ENCODE peak calls at places on chromosomes 1 and 21, in seven cellular contexts. One of them, this sample, is unnamed.

GRCh38 chr1:4587721-4588120 is 66.7 kb upstream of the AJAP1 start:
- DNase-seq in endodermal cell: no peak
- DNase-seq in HFF-Myc: no peak
- DNase-seq in fibroblast of the aortic adventitia: no peak
- DNase-seq in progenitor cell of endocrine pancreas: no peak
- DNase-seq in left ventricle myocardium inferior: no peak
- DNase-seq in BE2C: no peak
- DNase-seq in this sample: no peak

GRCh38 chr1:38929476-38929875 is 12.2 kb downstream of the RHBDL2 start:
- DNase-seq in endodermal cell: peak; percentile 57
- DNase-seq in HFF-Myc: peak; percentile 7
- DNase-seq in fibroblast of the aortic adventitia: no peak
- DNase-seq in progenitor cell of endocrine pancreas: no peak
- DNase-seq in left ventricle myocardium inferior: no peak
- DNase-seq in BE2C: no peak
- DNase-seq in this sample: no peak

GRCh38 chr1:43363283-43363934 is 4.4 kb downstream of the ELOVL1 start:
- DNase-seq in endodermal cell: no peak
- DNase-seq in HFF-Myc: no peak
- DNase-seq in fibroblast of the aortic adventitia: no peak
- DNase-seq in progenitor cell of endocrine pancreas: no peak
- DNase-seq in left ventricle myocardium inferior: no peak
- DNase-seq in BE2C: no peak
- DNase-seq in this sample: no peak

GRCh38 chr21:43775795-43776430 is at the start of gene CSTB:
- DNase-seq in endodermal cell: peak; percentile 95
- DNase-seq in HFF-Myc: no peak
- DNase-seq in fibroblast of the aortic adventitia: peak; percentile 55
- DNase-seq in progenitor cell of endocrine pancreas: peak; percentile 79
- DNase-seq in left ventricle myocardium inferior: peak; percentile 88
- DNase-seq in BE2C: peak; percentile 94
- DNase-seq in this sample: peak; percentile 83

GRCh38 chr1:179883040-179883501 is 986 bp downstream of the TOR1AIP1 start:
- DNase-seq in endodermal cell: no peak
- DNase-seq in HFF-Myc: no peak
- DNase-seq in fibroblast of the aortic adventitia: no peak
- DNase-seq in progenitor cell of endocrine pancreas: no peak
- DNase-seq in left ventricle myocardium inferior: no peak
- DNase-seq in BE2C: peak; percentile 82
- DNase-seq in this sample: no peak

GRCh38 chr1:175363046-175363445 is 170.5 kb upstream of the KIAA0040 start:
- DNase-seq in endodermal cell: no peak
- DNase-seq in HFF-Myc: no peak
- DNase-seq in fibroblast of the aortic adventitia: no peak
- DNase-seq in progenitor cell of endocrine pancreas: no peak
- DNase-seq in left ventricle myocardium inferior: no peak
- DNase-seq in BE2C: no peak
- DNase-seq in this sample: no peak

GRCh38 chr1:244049969-244050834 is 881 bp upstream of the ZBTB18 start:
- DNase-seq in endodermal cell: no peak
- DNase-seq in HFF-Myc: no peak
- DNase-seq in fibroblast of the aortic adventitia: no peak
- DNase-seq in progenitor cell of endocrine pancreas: no peak
- DNase-seq in left ventricle myocardium inferior: no peak
- DNase-seq in BE2C: peak; percentile 28
- DNase-seq in this sample: no peak

GRCh38 chr1:22821027-22821426 is 110.4 kb downstream of the EPHB2 start:
- DNase-seq in endodermal cell: no peak
- DNase-seq in HFF-Myc: no peak
- DNase-seq in fibroblast of the aortic adventitia: peak; percentile 59
- DNase-seq in progenitor cell of endocrine pancreas: no peak
- DNase-seq in left ventricle myocardium inferior: no peak
- DNase-seq in BE2C: no peak
- DNase-seq in this sample: no peak

GRCh38 chr1:64651841-64652240 is 93.0 kb upstream of the RAVER2 start:
- DNase-seq in endodermal cell: no peak
- DNase-seq in HFF-Myc: no peak
- DNase-seq in fibroblast of the aortic adventitia: peak; percentile 22
- DNase-seq in progenitor cell of endocrine pancreas: no peak
- DNase-seq in left ventricle myocardium inferior: no peak
- DNase-seq in BE2C: no peak
- DNase-seq in this sample: no peak

GRCh38 chr1:239353536-239353935 is 32.8 kb upstream of the CHRM3 start:
- DNase-seq in endodermal cell: no peak
- DNase-seq in HFF-Myc: no peak
- DNase-seq in fibroblast of the aortic adventitia: no peak
- DNase-seq in progenitor cell of endocrine pancreas: no peak
- DNase-seq in left ventricle myocardium inferior: no peak
- DNase-seq in BE2C: no peak
- DNase-seq in this sample: no peak

GRCh38 chr1:99279525-99279924 is 15.2 kb downstream of the PLPPR4 start:
- DNase-seq in endodermal cell: peak; percentile 44
- DNase-seq in HFF-Myc: peak; percentile 24
- DNase-seq in fibroblast of the aortic adventitia: no peak
- DNase-seq in progenitor cell of endocrine pancreas: no peak
- DNase-seq in left ventricle myocardium inferior: no peak
- DNase-seq in BE2C: peak; percentile 89
- DNase-seq in this sample: no peak

GRCh38 chr1:177206831-177207230 is 36.1 kb downstream of the BRINP2 start:
- DNase-seq in endodermal cell: no peak
- DNase-seq in HFF-Myc: no peak
- DNase-seq in fibroblast of the aortic adventitia: no peak
- DNase-seq in progenitor cell of endocrine pancreas: no peak
- DNase-seq in left ventricle myocardium inferior: no peak
- DNase-seq in BE2C: no peak
- DNase-seq in this sample: no peak

GRCh38 chr21:45322231-45322959 is 34.7 kb upstream of the POFUT2 start:
- DNase-seq in endodermal cell: peak; percentile 46
- DNase-seq in HFF-Myc: no peak
- DNase-seq in fibroblast of the aortic adventitia: no peak
- DNase-seq in progenitor cell of endocrine pancreas: no peak
- DNase-seq in left ventricle myocardium inferior: peak; percentile 5
- DNase-seq in BE2C: peak; percentile 9
- DNase-seq in this sample: no peak

GRCh38 chr1:155531624-155532023 is 31.0 kb downstream of the ASH1L start:
- DNase-seq in endodermal cell: no peak
- DNase-seq in HFF-Myc: no peak
- DNase-seq in fibroblast of the aortic adventitia: peak; percentile 68
- DNase-seq in progenitor cell of endocrine pancreas: no peak
- DNase-seq in left ventricle myocardium inferior: no peak
- DNase-seq in BE2C: no peak
- DNase-seq in this sample: no peak

GRCh38 chr1:31981976-31982375 is 31.7 kb upstream of the KHDRBS1 start:
- DNase-seq in endodermal cell: no peak
- DNase-seq in HFF-Myc: no peak
- DNase-seq in fibroblast of the aortic adventitia: no peak
- DNase-seq in progenitor cell of endocrine pancreas: no peak
- DNase-seq in left ventricle myocardium inferior: no peak
- DNase-seq in BE2C: no peak
- DNase-seq in this sample: no peak

GRCh38 chr1:236469466-236469865 is 54.3 kb upstream of the LGALS8 start:
- DNase-seq in endodermal cell: no peak
- DNase-seq in HFF-Myc: no peak
- DNase-seq in fibroblast of the aortic adventitia: no peak
- DNase-seq in progenitor cell of endocrine pancreas: no peak
- DNase-seq in left ventricle myocardium inferior: no peak
- DNase-seq in BE2C: no peak
- DNase-seq in this sample: no peak

GRCh38 chr1:14083277-14083676 is 383.3 kb downstream of the PRDM2 start:
- DNase-seq in endodermal cell: no peak
- DNase-seq in HFF-Myc: no peak
- DNase-seq in fibroblast of the aortic adventitia: no peak
- DNase-seq in progenitor cell of endocrine pancreas: no peak
- DNase-seq in left ventricle myocardium inferior: no peak
- DNase-seq in BE2C: no peak
- DNase-seq in this sample: no peak

GRCh38 chr1:33908344-33908956 is 44.6 kb downstream of the HMGB4 start:
- DNase-seq in endodermal cell: peak; percentile 36
- DNase-seq in HFF-Myc: no peak
- DNase-seq in fibroblast of the aortic adventitia: no peak
- DNase-seq in progenitor cell of endocrine pancreas: no peak
- DNase-seq in left ventricle myocardium inferior: no peak
- DNase-seq in BE2C: no peak
- DNase-seq in this sample: no peak

GRCh38 chr1:211371406-211372105 is 44.9 kb downstream of the TRAF5 start:
- DNase-seq in endodermal cell: no peak
- DNase-seq in HFF-Myc: no peak
- DNase-seq in fibroblast of the aortic adventitia: peak; percentile 53
- DNase-seq in progenitor cell of endocrine pancreas: no peak
- DNase-seq in left ventricle myocardium inferior: no peak
- DNase-seq in BE2C: no peak
- DNase-seq in this sample: no peak

DNA sequence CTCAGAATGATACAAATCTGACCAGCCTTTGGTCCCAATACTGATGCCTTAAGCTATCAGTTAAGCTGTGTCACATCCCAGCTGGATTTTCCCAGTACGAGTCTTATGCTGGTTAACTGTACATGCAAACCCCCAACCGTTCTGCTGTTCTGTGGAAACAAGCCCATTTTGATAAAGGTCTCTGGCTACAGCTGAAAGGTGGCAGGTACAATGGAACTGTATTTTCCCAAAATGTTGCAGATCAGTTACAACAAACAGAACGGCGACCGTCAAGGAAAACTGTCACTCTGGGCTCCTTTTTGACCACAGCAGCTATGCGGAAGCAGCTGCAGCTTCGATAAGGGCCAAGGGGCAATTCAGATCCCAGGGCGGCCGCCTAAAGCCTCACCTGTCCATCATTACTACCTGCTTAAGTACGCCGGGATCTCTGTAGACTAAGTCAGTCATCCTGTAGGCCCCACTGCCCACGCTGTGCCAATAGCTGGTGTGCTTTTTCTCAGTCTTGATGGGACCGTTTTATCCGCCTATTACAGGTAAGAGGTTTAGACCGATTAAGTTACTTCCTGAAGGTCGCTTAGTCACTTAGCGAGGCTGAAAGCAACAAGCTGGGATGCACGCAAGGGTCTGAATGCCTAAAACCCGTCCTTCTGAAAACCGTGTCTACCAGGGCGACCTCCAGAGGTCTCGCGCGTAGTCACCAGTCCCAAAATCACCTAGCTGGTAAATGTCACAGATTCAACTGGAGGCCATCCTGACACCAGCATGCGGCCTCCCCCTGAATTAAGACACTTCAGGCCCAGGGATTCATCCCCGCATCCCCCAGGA is 11.1 kb upstream of the RAB42 start:
- DNase-seq in endodermal cell: peak; percentile 72
- DNase-seq in HFF-Myc: no peak
- DNase-seq in fibroblast of the aortic adventitia: peak; percentile 47
- DNase-seq in progenitor cell of endocrine pancreas: no peak
- DNase-seq in left ventricle myocardium inferior: no peak
- DNase-seq in BE2C: peak; percentile 25
- DNase-seq in this sample: peak; percentile 67
- TF ChIP-seq CTCF in endodermal cell: peak; percentile 57
- TF ChIP-seq CTCF in HFF-Myc: no peak
- TF ChIP-seq CTCF in fibroblast of the aortic adventitia: no peak
- TF ChIP-seq CTCF in progenitor cell of endocrine pancreas: peak; percentile 32
- TF ChIP-seq CTCF in left ventricle myocardium inferior: no peak
- TF ChIP-seq CTCF in BE2C: peak; percentile 8
- TF ChIP-seq CTCF in this sample: no peak

DNA sequence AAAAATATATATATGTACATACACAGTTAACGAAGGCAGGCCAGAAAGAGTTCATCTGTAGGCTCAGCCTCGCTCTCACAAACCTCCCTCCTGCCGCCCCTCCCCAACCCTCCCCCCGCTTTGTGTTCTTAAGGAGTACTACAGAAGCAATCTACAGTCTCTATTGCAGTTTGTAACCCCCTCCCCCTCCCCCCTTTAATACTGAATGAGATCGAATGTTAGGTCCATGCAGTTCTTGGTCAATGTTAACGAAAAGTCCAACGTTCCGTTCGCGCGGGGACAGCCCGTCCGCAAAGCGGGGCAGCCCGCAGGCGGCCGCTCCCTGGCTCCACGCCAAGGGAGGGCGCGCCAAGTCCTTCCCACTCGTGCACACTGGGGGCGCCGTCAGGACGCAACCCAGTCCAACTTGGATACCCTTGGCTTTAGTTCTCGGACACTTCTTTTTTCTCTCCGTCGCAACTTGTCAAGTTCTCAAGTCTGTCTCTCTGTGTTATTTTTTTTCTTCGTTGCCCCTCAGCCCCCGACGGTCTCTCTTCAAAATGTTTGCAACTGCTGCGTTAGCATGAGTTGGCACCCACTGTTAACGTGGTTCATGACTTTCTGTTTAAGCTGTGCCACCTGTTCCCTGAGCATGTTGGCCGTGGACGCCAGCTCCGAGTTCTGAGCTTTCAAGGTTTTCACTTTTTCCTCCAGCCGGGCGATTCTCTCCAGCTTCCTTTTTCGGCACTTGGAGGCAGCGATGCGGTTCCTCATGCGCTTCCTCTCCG is 2.1 kb downstream of the JUN start:
- DNase-seq in endodermal cell: peak; percentile 66
- DNase-seq in HFF-Myc: no peak
- DNase-seq in fibroblast of the aortic adventitia: peak; percentile 77
- DNase-seq in progenitor cell of endocrine pancreas: peak; percentile 38
- DNase-seq in left ventricle myocardium inferior: peak; percentile 76
- DNase-seq in BE2C: peak; percentile 65
- DNase-seq in this sample: peak; percentile 89
- TF ChIP-seq CTCF in endodermal cell: peak; percentile 51
- TF ChIP-seq CTCF in HFF-Myc: peak; percentile 30
- TF ChIP-seq CTCF in fibroblast of the aortic adventitia: peak; percentile 53
- TF ChIP-seq CTCF in progenitor cell of endocrine pancreas: peak; percentile 55
- TF ChIP-seq CTCF in left ventricle myocardium inferior: peak; percentile 67
- TF ChIP-seq CTCF in BE2C: peak; percentile 28
- TF ChIP-seq CTCF in this sample: peak; percentile 46

GRCh38 chr1:6185151-6185550 is 5.0 kb upstream of the CHD5 start:
- DNase-seq in endodermal cell: no peak
- DNase-seq in HFF-Myc: no peak
- DNase-seq in fibroblast of the aortic adventitia: peak; percentile 71
- DNase-seq in progenitor cell of endocrine pancreas: no peak
- DNase-seq in left ventricle myocardium inferior: no peak
- DNase-seq in BE2C: no peak
- DNase-seq in this sample: no peak

GRCh38 chr1:6181347-6181770 is 1.2 kb upstream of the CHD5 start:
- DNase-seq in endodermal cell: peak; percentile 58
- DNase-seq in HFF-Myc: no peak
- DNase-seq in fibroblast of the aortic adventitia: no peak
- DNase-seq in progenitor cell of endocrine pancreas: no peak
- DNase-seq in left ventricle myocardium inferior: no peak
- DNase-seq in BE2C: no peak
- DNase-seq in this sample: no peak

GRCh38 chr1:6184083-6184783 is 4.1 kb upstream of the CHD5 start:
- DNase-seq in endodermal cell: peak; percentile 58
- DNase-seq in HFF-Myc: no peak
- DNase-seq in fibroblast of the aortic adventitia: no peak
- DNase-seq in progenitor cell of endocrine pancreas: no peak
- DNase-seq in left ventricle myocardium inferior: no peak
- DNase-seq in BE2C: no peak
- DNase-seq in this sample: no peak

GRCh38 chr1:6185635-6186382 is 5.7 kb upstream of the CHD5 start:
- DNase-seq in endodermal cell: peak; percentile 77
- DNase-seq in HFF-Myc: no peak
- DNase-seq in fibroblast of the aortic adventitia: peak; percentile 49
- DNase-seq in progenitor cell of endocrine pancreas: no peak
- DNase-seq in left ventricle myocardium inferior: no peak
- DNase-seq in BE2C: no peak
- DNase-seq in this sample: no peak

GRCh38 chr1:6183520-6183989 is 3.4 kb upstream of the CHD5 start:
- DNase-seq in endodermal cell: peak; percentile 67
- DNase-seq in HFF-Myc: no peak
- DNase-seq in fibroblast of the aortic adventitia: no peak
- DNase-seq in progenitor cell of endocrine pancreas: no peak
- DNase-seq in left ventricle myocardium inferior: no peak
- DNase-seq in BE2C: no peak
- DNase-seq in this sample: no peak
- TF ChIP-seq CTCF in endodermal cell: peak; percentile 66
- TF ChIP-seq CTCF in HFF-Myc: peak; percentile 6
- TF ChIP-seq CTCF in fibroblast of the aortic adventitia: no peak
- TF ChIP-seq CTCF in progenitor cell of endocrine pancreas: no peak
- TF ChIP-seq CTCF in left ventricle myocardium inferior: no peak
- TF ChIP-seq CTCF in BE2C: peak; percentile 17
- TF ChIP-seq CTCF in this sample: no peak

GRCh38 chr1:150843489-150843888 is 32.9 kb downstream of the ARNT start:
- DNase-seq in endodermal cell: no peak
- DNase-seq in HFF-Myc: no peak
- DNase-seq in fibroblast of the aortic adventitia: no peak
- DNase-seq in progenitor cell of endocrine pancreas: no peak
- DNase-seq in left ventricle myocardium inferior: no peak
- DNase-seq in BE2C: no peak
- DNase-seq in this sample: no peak
- TF ChIP-seq CTCF in endodermal cell: no peak
- TF ChIP-seq CTCF in HFF-Myc: no peak
- TF ChIP-seq CTCF in fibroblast of the aortic adventitia: no peak
- TF ChIP-seq CTCF in progenitor cell of endocrine pancreas: no peak
- TF ChIP-seq CTCF in left ventricle myocardium inferior: no peak
- TF ChIP-seq CTCF in BE2C: no peak
- TF ChIP-seq CTCF in this sample: no peak

This sample was measured in tibial artery.